ENCODE peak calls at places on chromosomes 2 and 18, in nine cellular contexts. T is prostate gland, A is sigmoid colon, P is H1, K is spleen, N is endothelial cell of umbilical vein, Z is upper lobe of left lung, S is GM12891, I is GM23338. D is an unnamed sample.

GRCh38 chr2:75076088-75076487 is 117.6 kb downstream of the POLE4 start:
- DNase-seq in T (no peak), A (no peak), P (no peak), K (no peak), N (no peak), Z (no peak), S (no peak), I (no peak), D (no peak)

GRCh38 chr2:219540784-219541504 is 2.7 kb downstream of the CHPF start:
- DNase-seq in T (no peak), A (no peak), P (no peak), K (no peak), N (no peak), Z (no peak), S (no peak), I (no peak), D (no peak)

GRCh38 chr2:197821550-197822218 is 17.3 kb downstream of the PLCL1 start:
- DNase-seq in T (no peak), A (no peak), P (no peak), K (no peak), N (no peak), Z (no peak), S (no peak), I (no peak), D (no peak)

GRCh38 chr2:146944601-146945000 is 900.2 kb upstream of the ACVR2A start:
- DNase-seq in T (no peak), A (no peak), P (no peak), K (no peak), N (no peak), Z (no peak), S (no peak), I (no peak), D (no peak)

GRCh38 chr2:219459460-219460311 is 25.0 kb downstream of the SPEG start:
- DNase-seq in T (peak; percentile 31), A (peak; percentile 88), P (peak; percentile 94), K (no peak), N (peak; percentile 38), Z (peak; percentile 45), S (peak; percentile 77), I (peak; percentile 88), D (peak; percentile 45)

GRCh38 chr18:42048150-42048549 is 93.1 kb downstream of the PIK3C3 start:
- DNase-seq in T (no peak), A (no peak), P (no peak), K (no peak), N (peak; percentile 76), Z (no peak), S (no peak), I (no peak), D (peak; percentile 66)

GRCh38 chr2:72007402-72007801 is 140.3 kb downstream of the CYP26B1 start:
- DNase-seq in T (peak; percentile 2), A (no peak), P (peak; percentile 33), K (no peak), N (no peak), Z (no peak), S (no peak), I (no peak), D (no peak)

GRCh38 chr2:25936889-25937545 is 45.3 kb downstream of the KIF3C start:
- DNase-seq in T (peak; percentile 26), A (no peak), P (no peak), K (no peak), N (no peak), Z (no peak), S (no peak), I (no peak), D (no peak)

GRCh38 chr2:234968633-234969328 is 17.0 kb downstream of the SH3BP4 start:
- DNase-seq in T (no peak), A (no peak), P (no peak), K (peak; percentile 44), N (no peak), Z (no peak), S (no peak), I (no peak), D (no peak)

GRCh38 chr18:11482271-11482670 is 127.1 kb upstream of the SLC35G4 start:
- DNase-seq in T (no peak), A (no peak), P (no peak), K (no peak), N (no peak), Z (no peak), S (no peak), I (no peak), D (no peak)

GRCh38 chr18:2411381-2411977 is 159.8 kb downstream of the METTL4 start:
- DNase-seq in T (no peak), A (no peak), P (no peak), K (no peak), N (peak; percentile 54), Z (no peak), S (no peak), I (no peak), D (no peak)

GRCh38 chr2:8144785-8145184 is 537.1 kb upstream of the ID2 start:
- DNase-seq in T (no peak), A (no peak), P (no peak), K (no peak), N (no peak), Z (no peak), S (no peak), I (no peak), D (no peak)

GRCh38 chr2:143839456-143839855 is 680.5 kb downstream of the ZEB2 start:
- DNase-seq in T (no peak), A (no peak), P (no peak), K (no peak), N (no peak), Z (no peak), S (no peak), I (no peak), D (no peak)

DNA sequence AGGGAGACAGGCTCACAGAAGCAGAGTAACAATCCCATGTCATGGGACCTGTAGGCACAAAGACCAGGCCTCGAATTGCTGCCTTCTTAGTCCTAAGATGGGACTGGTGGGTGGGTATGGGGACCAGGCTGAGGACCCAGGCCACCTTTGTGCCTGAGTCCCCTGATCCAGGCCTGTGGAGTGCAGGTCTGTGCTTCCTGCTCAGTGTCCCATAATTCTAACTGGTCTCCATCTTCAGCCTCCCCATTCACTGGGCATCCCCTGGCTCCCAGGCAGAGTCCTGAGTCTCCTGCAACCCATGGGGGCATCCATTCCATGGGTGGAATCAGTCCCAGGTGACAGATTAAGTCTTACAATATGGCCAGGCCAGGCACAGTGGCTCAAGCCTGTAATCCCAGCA is 83.9 kb downstream of the SMAD7 start:
- DNase-seq in T (no peak), A (no peak), P (no peak), K (peak; percentile 47), N (no peak), Z (no peak), S (no peak), I (no peak), D (no peak)
- TF ChIP-seq POLR2AphosphoS5 in T (no peak), A (no peak), P (no peak), K (no peak), N (no peak), Z (no peak), S (no peak), I (no peak), D (no peak)

GRCh38 chr2:113202305-113203216 is 28.8 kb downstream of the PSD4 start:
- DNase-seq in T (no peak), A (no peak), P (no peak), K (peak; percentile 78), N (no peak), Z (no peak), S (no peak), I (peak; percentile 26), D (no peak)
- TF ChIP-seq POLR2AphosphoS5 in T (no peak), A (no peak), P (no peak), K (peak; percentile 44), N (no peak), Z (no peak), S (peak; percentile 61), I (no peak), D (peak; percentile 72)

GRCh38 chr2:88627055-88627855 is at the start of gene EIF2AK3:
- DNase-seq in T (peak; percentile 100), A (peak; percentile 99), P (peak; percentile 96), K (peak; percentile 98), N (peak; percentile 100), Z (peak; percentile 99), S (peak; percentile 80), I (peak; percentile 100), D (peak; percentile 100)
- TF ChIP-seq POLR2AphosphoS5 in T (peak; percentile 95), A (peak; percentile 96), P (peak; percentile 86), K (peak; percentile 97), N (no peak), Z (peak; percentile 96), S (peak; percentile 74), I (peak; percentile 65), D (peak; percentile 62)

GRCh38 chr2:204251118-204251757 is 294.0 kb upstream of the PARD3B start:
- DNase-seq in T (no peak), A (no peak), P (no peak), K (no peak), N (no peak), Z (no peak), S (no peak), I (no peak), D (no peak)

GRCh38 chr2:204255469-204255868 is 289.8 kb upstream of the PARD3B start:
- DNase-seq in T (no peak), A (no peak), P (no peak), K (no peak), N (no peak), Z (peak; percentile 26), S (no peak), I (no peak), D (no peak)

GRCh38 chr2:204251977-204252376 is 293.3 kb upstream of the PARD3B start:
- DNase-seq in T (peak; percentile 9), A (no peak), P (no peak), K (no peak), N (no peak), Z (no peak), S (no peak), I (no peak), D (no peak)

GRCh38 chr2:204258900-204259299 is 286.4 kb upstream of the PARD3B start:
- DNase-seq in T (no peak), A (no peak), P (no peak), K (no peak), N (no peak), Z (no peak), S (no peak), I (no peak), D (no peak)

GRCh38 chr2:204255068-204255467 is 290.2 kb upstream of the PARD3B start:
- DNase-seq in T (no peak), A (no peak), P (no peak), K (no peak), N (no peak), Z (no peak), S (no peak), I (no peak), D (no peak)
- TF ChIP-seq POLR2AphosphoS5 in T (no peak), A (no peak), P (no peak), K (no peak), N (no peak), Z (no peak), S (no peak), I (no peak), D (no peak)

GRCh38 chr2:23436346-23437099 is 51.5 kb downstream of the KLHL29 start:
- DNase-seq in T (no peak), A (peak; percentile 68), P (peak; percentile 44), K (peak; percentile 53), N (peak; percentile 81), Z (no peak), S (no peak), I (peak; percentile 54), D (no peak)
- TF ChIP-seq POLR2AphosphoS5 in T (no peak), A (peak; percentile 38), P (no peak), K (no peak), N (no peak), Z (no peak), S (no peak), I (no peak), D (no peak)

GRCh38 chr2:175398848-175399247 is 217.3 kb upstream of the ATP5MC3 start:
- DNase-seq in T (no peak), A (no peak), P (no peak), K (no peak), N (no peak), Z (no peak), S (no peak), I (no peak), D (no peak)
- TF ChIP-seq POLR2AphosphoS5 in T (no peak), A (no peak), P (no peak), K (no peak), N (no peak), Z (no peak), S (no peak), I (no peak), D (no peak)